ENCODE peak calls at places on chromosomes 11 and 22, in four cellular contexts. P is naive thymus-derived CD8-positive, alpha-beta T cell; D is gastrocnemius medialis; B is HAP-1. T is an unnamed sample.

GRCh38 chr11:39641749-39642148 is 1817.7 kb downstream of the LRRC4C start:
- DNase-seq in P (no peak), D (no peak), B (no peak), T (no peak)

GRCh38 chr11:17648528-17648927 is 70.8 kb upstream of the MYOD1 start:
- DNase-seq in P (no peak), D (peak), B (no peak), T (no peak)

GRCh38 chr22:32623943-32624342 is 149.3 kb downstream of the FBXO7 start:
- DNase-seq in P (no peak), D (peak), B (no peak), T (peak)

GRCh38 chr22:36770116-36770945 is 5.6 kb downstream of the IFT27 start:
- DNase-seq in P (no peak), D (no peak), B (no peak), T (no peak)

GRCh38 chr11:88535916-88536547 is 198.5 kb upstream of the CTSC start:
- DNase-seq in P (no peak), D (no peak), B (no peak), T (no peak)

GRCh38 chr22:29184886-29185575 is 20.7 kb upstream of the EMID1 start:
- DNase-seq in P (no peak), D (no peak), B (no peak), T (peak)

GRCh38 chr11:13339196-13340153 is 61.9 kb downstream of the BMAL1 start:
- DNase-seq in P (peak), D (no peak), B (no peak), T (no peak)

GRCh38 chr11:85718991-85719807 is 33.2 kb upstream of the CCDC89 start:
- DNase-seq in P (no peak), D (peak), B (no peak), T (peak)

GRCh38 chr11:111063711-111064110 is 181.8 kb upstream of the POU2AF2 start:
- DNase-seq in P (no peak), D (no peak), B (no peak), T (no peak)

GRCh38 chr22:39724390-39724789 is 153.8 kb downstream of the CACNA1I start:
- DNase-seq in P (no peak), D (no peak), B (no peak), T (no peak)

GRCh38 chr22:29259253-29259899 is 8.4 kb downstream of the RHBDD3 start:
- DNase-seq in P (no peak), D (no peak), B (peak), T (peak)

GRCh38 chr22:24697141-24697540 is 77.4 kb downstream of the PIWIL3 start:
- DNase-seq in P (no peak), D (no peak), B (no peak), T (no peak)

GRCh38 chr11:109993786-109994185 is 99.4 kb upstream of the ZC3H12C start:
- DNase-seq in P (no peak), D (no peak), B (no peak), T (no peak)

GRCh38 chr11:65430406-65431217 is 8.0 kb downstream of the NEAT1 start:
- DNase-seq in P (no peak), D (no peak), B (no peak), T (peak)

GRCh38 chr22:37387793-37388192 is 39.5 kb downstream of the ELFN2 start:
- DNase-seq in P (no peak), D (no peak), B (no peak), T (no peak)

GRCh38 chr11:80118071-80118470 is 677.2 kb upstream of the TENM4 start:
- DNase-seq in P (no peak), D (no peak), B (peak), T (no peak)

GRCh38 chr11:121895919-121896318 is 220.1 kb downstream of the BLID start:
- DNase-seq in P (no peak), D (no peak), B (no peak), T (no peak)

GRCh38 chr11:101448881-101449442 is 134.8 kb downstream of the TRPC6 start:
- DNase-seq in P (no peak), D (no peak), B (no peak), T (no peak)

GRCh38 chr11:67160872-67161783 is 42.1 kb downstream of the KDM2A start:
- DNase-seq in P (no peak), D (no peak), B (no peak), T (no peak)

GRCh38 chr22:40419718-40420117 is 49.3 kb downstream of the SGSM3 start:
- DNase-seq in P (no peak), D (no peak), B (no peak), T (no peak)

GRCh38 chr22:36316419-36316818 is 63.5 kb downstream of the APOL1 start:
- DNase-seq in P (no peak), D (no peak), B (no peak), T (no peak)

GRCh38 chr11:63491614-63492372 is 826 bp upstream of the PLAAT5 start:
- DNase-seq in P (no peak), D (no peak), B (no peak), T (no peak)